ENCODE peak calls at places on chromosomes 16 and 17, in four cellular contexts. U is smooth muscle cell of the brain vasculature; J is iris pigment epithelial cell; O is naive thymus-derived CD8-positive, alpha-beta T cell. T is an unnamed sample.

GRCh38 chr16:83974475-83974874 is 6.4 kb downstream of the NECAB2 start:
- DNase-seq in U (no peak), J (no peak), O (no peak), T (no peak)

GRCh38 chr16:27225536-27226360 is 22.4 kb downstream of the KDM8 start:
- DNase-seq in U (no peak), J (no peak), O (no peak), T (no peak)

GRCh38 chr16:88784074-88784855 is 755 bp downstream of the PIEZO1 start:
- DNase-seq in U (no peak), J (peak; percentile 74), O (no peak), T (peak; percentile 76)

GRCh38 chr16:12802661-12803060 is 1.0 kb downstream of the CPPED1 start:
- DNase-seq in U (no peak), J (no peak), O (no peak), T (no peak)

GRCh38 chr17:71464241-71464640 is 656.6 kb upstream of the SOX9 start:
- DNase-seq in U (no peak), J (no peak), O (no peak), T (no peak)

GRCh38 chr16:31880322-31880979 is 6.8 kb downstream of the ZNF267 start:
- DNase-seq in U (no peak), J (peak; percentile 85), O (no peak), T (no peak)

GRCh38 chr16:75271441-75272096 is 20.1 kb upstream of the BCAR1 start:
- DNase-seq in U (no peak), J (no peak), O (no peak), T (no peak)

GRCh38 chr17:72666519-72666874 is 426.0 kb downstream of the SLC39A11 start:
- DNase-seq in U (no peak), J (no peak), O (no peak), T (no peak)

GRCh38 chr16:8867483-8868271 is 1.1 kb downstream of the CARHSP1 start:
- DNase-seq in U (no peak), J (no peak), O (no peak), T (peak; percentile 51)

GRCh38 chr17:8724451-8724850 is 20.2 kb downstream of the CCDC42 start:
- DNase-seq in U (no peak), J (no peak), O (no peak), T (no peak)

GRCh38 chr16:57941016-57941656 is 29.8 kb downstream of the CNGB1 start:
- DNase-seq in U (no peak), J (peak; percentile 44), O (no peak), T (no peak)

GRCh38 chr17:1577186-1577585 is 14.6 kb upstream of the PITPNA start:
- DNase-seq in U (peak; percentile 50), J (peak; percentile 91), O (no peak), T (no peak)

GRCh38 chr16:80123189-80123588 is 417.6 kb upstream of the DYNLRB2 start:
- DNase-seq in U (no peak), J (peak; percentile 20), O (no peak), T (no peak)

GRCh38 chr17:74779948-74780400 is 3.8 kb upstream of the NAT9 start:
- DNase-seq in U (no peak), J (no peak), O (peak; percentile 39), T (peak; percentile 83)

GRCh38 chr17:61451538-61452300 is 503 bp upstream of the TBX4 start:
- DNase-seq in U (no peak), J (no peak), O (no peak), T (peak; percentile 25)

GRCh38 chr17:42312285-42313130 is 24.2 kb downstream of the STAT5A start:
- DNase-seq in U (no peak), J (peak; percentile 79), O (peak; percentile 71), T (peak; percentile 86)

GRCh38 chr17:77942111-77942988 is 16.2 kb upstream of the TNRC6C start:
- DNase-seq in U (no peak), J (no peak), O (no peak), T (no peak)

GRCh38 chr17:7721612-7722011 is 4.1 kb downstream of the DNAH2 start:
- DNase-seq in U (no peak), J (no peak), O (no peak), T (no peak)

GRCh38 chr17:6471531-6472465 is 27.5 kb downstream of the PIMREG start:
- DNase-seq in U (no peak), J (peak; percentile 44), O (no peak), T (no peak)

GRCh38 chr16:70520612-70521297 is 2.6 kb downstream of the COG4 start:
- DNase-seq in U (no peak), J (peak; percentile 87), O (no peak), T (no peak)

GRCh38 chr16:12575288-12575687 is 228.4 kb downstream of the CPPED1 start:
- DNase-seq in U (no peak), J (no peak), O (no peak), T (no peak)

GRCh38 chr16:58098207-58099096 is 30.7 kb downstream of the CFAP20 start:
- DNase-seq in U (no peak), J (peak; percentile 50), O (no peak), T (no peak)

GRCh38 chr17:7068268-7068667 is 11.8 kb downstream of the CLEC10A start:
- DNase-seq in U (no peak), J (no peak), O (no peak), T (no peak)

GRCh38 chr17:56891751-56892150 is 22.1 kb downstream of the TRIM25 start:
- DNase-seq in U (no peak), J (peak; percentile 12), O (peak; percentile 33), T (peak; percentile 54)

GRCh38 chr17:77770331-77771105 is 188.0 kb upstream of the TNRC6C start:
- DNase-seq in U (peak; percentile 20), J (peak; percentile 46), O (no peak), T (no peak)

GRCh38 chr16:64858076-64858475 is 263.8 kb downstream of the CDH11 start:
- DNase-seq in U (no peak), J (peak; percentile 64), O (no peak), T (no peak)

GRCh38 chr17:4187076-4187475 is 44.1 kb downstream of the CYB5D2 start:
- DNase-seq in U (no peak), J (no peak), O (no peak), T (no peak)

GRCh38 chr16:57824880-57825279 is 22.6 kb upstream of the KIFC3 start:
- DNase-seq in U (no peak), J (no peak), O (no peak), T (no peak)

GRCh38 chr17:55451203-55451641 is 29.6 kb upstream of the MMD start:
- DNase-seq in U (no peak), J (peak; percentile 80), O (no peak), T (no peak)

GRCh38 chr17:50569592-50569991 is 9.1 kb downstream of the CACNA1G start:
- DNase-seq in U (no peak), J (no peak), O (no peak), T (no peak)

GRCh38 chr16:79307214-79307613 is 293.3 kb downstream of the MAF start:
- DNase-seq in U (no peak), J (no peak), O (no peak), T (no peak)